ENCODE peak calls at places on chromosome 1, in nine cellular contexts. K is pancreas, J is NT2/D1, T is GM23338, B is thoracic aorta, S is retinal pigment epithelial cell, N is uterus, P is aorta, Y is fibroblast of mammary gland. C is an unnamed sample.

GRCh38 chr1:1101503-1101902 is 14.4 kb downstream of the C1orf159 start:
- DNase-seq in B (no peak), T (no peak), K (no peak), Y (no peak), J (no peak), N (no peak), S (no peak), P (no peak), C (no peak)

GRCh38 chr1:92797297-92797696 is 12.4 kb upstream of the EVI5 start:
- DNase-seq in Y (peak; percentile 17), T (no peak), B (no peak), J (no peak), N (no peak), S (no peak), K (no peak), P (no peak), C (no peak)

GRCh38 chr1:209564904-209565303 is 18.6 kb upstream of the CAMK1G start:
- DNase-seq in J (no peak), Y (no peak), T (no peak), S (no peak), B (no peak), K (no peak), N (no peak), P (no peak), C (no peak)

GRCh38 chr1:53127546-53127945 is 14.9 kb downstream of the SLC1A7 start:
- DNase-seq in B (no peak), P (peak; percentile 55), N (no peak), J (no peak), Y (peak; percentile 27), T (no peak), K (no peak), S (no peak), C (no peak)

GRCh38 chr1:218462591-218462990 is 117.5 kb downstream of the TGFB2 start:
- DNase-seq in J (no peak), N (no peak), S (peak; percentile 75), B (no peak), P (no peak), K (no peak), Y (no peak), T (no peak), C (no peak)

GRCh38 chr1:47941609-47942237 is 55.5 kb downstream of the TRABD2B start:
- DNase-seq in P (no peak), B (no peak), S (no peak), J (no peak), Y (peak; percentile 52), T (no peak), N (no peak), K (no peak), C (no peak)

GRCh38 chr1:41286992-41287391 is 44.9 kb upstream of the SCMH1 start:
- DNase-seq in Y (no peak), N (no peak), P (no peak), B (no peak), K (no peak), S (no peak), J (no peak), T (no peak), C (peak; percentile 3)

GRCh38 chr1:231026576-231026975 is 13.5 kb downstream of the FAM89A start:
- DNase-seq in J (no peak), Y (no peak), K (no peak), T (no peak), N (no peak), S (no peak), P (no peak), B (no peak), C (no peak)

GRCh38 chr1:145985129-145985501 is 11.3 kb downstream of the TXNIP start:
- DNase-seq in T (no peak), K (peak; percentile 33), B (no peak), J (no peak), S (no peak), N (peak; percentile 27), P (no peak), Y (no peak), C (no peak)
- H3K4me3 ChIP-seq in T (no peak overlapping the region), K (no peak overlapping the region), B (peak overlapping the region; percentile 10), J (no peak overlapping the region), S (no peak overlapping the region), N (no peak overlapping the region), P (no peak overlapping the region), Y (no peak overlapping the region), C (no peak overlapping the region)

DNA sequence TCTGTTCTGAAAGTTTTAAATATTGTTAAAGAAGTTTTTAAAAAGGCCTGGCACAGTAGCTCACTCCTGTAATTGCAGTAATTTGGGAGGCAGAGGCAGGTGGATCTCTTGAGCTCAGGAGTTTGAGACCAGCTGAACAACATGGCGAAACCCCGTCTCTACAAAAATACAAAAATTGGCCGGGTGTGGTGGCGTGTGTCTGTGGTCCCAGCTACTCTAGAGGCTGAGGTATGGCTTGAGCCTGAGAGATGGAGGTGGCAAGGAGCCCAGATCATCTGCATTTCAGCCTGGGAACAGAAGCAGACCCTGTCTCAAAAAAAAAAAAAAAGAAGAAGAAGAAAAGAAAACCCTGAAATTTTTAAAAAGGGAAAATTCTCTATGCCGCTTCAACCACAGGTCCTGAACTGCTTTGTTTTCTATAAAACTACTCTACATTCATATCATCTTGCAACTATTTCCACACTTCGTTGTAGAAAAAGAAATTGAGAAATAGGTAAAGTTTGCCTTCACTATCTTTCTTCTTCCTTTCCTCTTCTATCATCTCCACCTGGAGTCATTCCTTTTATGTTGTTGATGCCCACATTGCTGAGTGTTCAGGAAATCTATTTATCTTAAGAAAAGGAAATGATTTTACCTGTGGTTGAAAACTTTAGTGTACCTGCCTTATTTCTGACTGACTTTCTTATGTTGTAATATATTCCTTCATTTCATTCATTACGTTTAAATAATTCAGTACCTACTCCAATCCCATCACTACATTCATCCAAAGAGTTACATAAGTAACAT is 1.7 kb downstream of the ATP6V1G3 start:
- DNase-seq in J (no peak), P (no peak), K (no peak), B (no peak), T (no peak), N (no peak), S (no peak), Y (no peak), C (no peak)
- H3K4me3 ChIP-seq in J (no peak overlapping the region), P (no peak overlapping the region), K (no peak overlapping the region), B (no peak overlapping the region), T (no peak overlapping the region), N (no peak overlapping the region), S (no peak overlapping the region), Y (no peak overlapping the region), C (no peak overlapping the region)

DNA sequence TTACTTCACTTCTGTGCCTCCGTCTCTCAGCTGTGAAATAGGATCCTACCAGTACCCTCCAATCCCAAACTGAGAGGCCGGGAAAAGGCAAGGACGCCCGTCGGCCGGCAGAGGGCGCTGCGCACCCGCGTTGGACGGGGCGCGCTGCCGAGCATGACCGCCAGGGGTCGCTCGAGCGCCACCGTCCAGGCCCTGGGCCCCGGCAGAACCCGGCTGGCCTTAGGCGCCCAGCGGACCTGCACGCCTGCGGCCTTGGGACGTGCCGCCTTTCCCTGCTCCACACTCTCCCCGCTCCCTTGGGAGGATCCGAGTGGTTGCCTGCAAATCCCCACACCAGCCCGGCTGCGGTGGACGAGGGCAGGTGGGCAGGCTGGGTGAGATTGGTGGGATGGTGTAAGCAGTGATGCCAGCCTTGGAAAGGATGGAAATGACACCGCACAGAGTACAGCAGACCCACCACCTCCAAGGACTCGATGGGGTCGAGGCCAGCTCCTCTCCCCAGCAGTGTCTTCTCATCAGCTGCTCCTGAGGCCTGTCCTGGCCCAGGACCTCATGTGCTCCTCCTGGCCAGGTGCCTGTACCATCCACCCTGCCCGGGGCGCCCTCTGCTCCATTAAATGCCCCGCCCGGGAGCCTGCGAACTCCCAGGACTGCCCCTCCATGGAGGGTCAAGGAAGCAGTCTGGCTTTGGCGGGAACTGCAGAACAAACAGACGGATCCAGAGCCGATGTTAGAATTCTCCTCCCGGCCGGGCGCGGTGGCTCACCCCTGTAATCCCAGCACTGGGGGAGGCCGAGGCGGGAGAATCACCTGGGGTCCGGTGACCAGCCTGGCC is 47.4 kb upstream of the LBR start:
- DNase-seq in T (peak; percentile 79), K (peak; percentile 40), Y (peak; percentile 63), N (peak; percentile 80), B (no peak), P (peak; percentile 89), J (peak; percentile 68), S (no peak), C (peak; percentile 67)
- H3K4me3 ChIP-seq in T (no peak overlapping the region), K (no peak overlapping the region), Y (no peak overlapping the region), N (no peak overlapping the region), B (peak overlapping the region; percentile 37), P (no peak overlapping the region), J (no peak overlapping the region), S (no peak overlapping the region), C (peak overlapping the region; percentile 14)

GRCh38 chr1:198234511-198235251 is 77.9 kb downstream of the NEK7 start:
- DNase-seq in P (no peak), S (no peak), K (no peak), Y (peak; percentile 56), B (no peak), J (no peak), T (no peak), N (no peak), C (peak; percentile 63)
- H3K4me3 ChIP-seq in P (no peak overlapping the region), S (peak overlapping the region; percentile 27), K (no peak overlapping the region), Y (peak overlapping the region; percentile 34), B (peak overlapping the region; percentile 45), J (no peak overlapping the region), T (no peak overlapping the region), N (no peak overlapping the region), C (peak overlapping the region; percentile 23)

GRCh38 chr1:10667815-10668214 is 128.6 kb downstream of the CASZ1 start:
- DNase-seq in J (no peak), T (peak; percentile 48), B (no peak), Y (no peak), P (no peak), K (no peak), N (no peak), S (no peak), C (no peak)
- H3K4me3 ChIP-seq in J (no peak overlapping the region), T (no peak overlapping the region), B (peak overlapping the region; percentile 14), Y (no peak overlapping the region), P (no peak overlapping the region), K (no peak overlapping the region), N (no peak overlapping the region), S (no peak overlapping the region), C (no peak overlapping the region)

DNA sequence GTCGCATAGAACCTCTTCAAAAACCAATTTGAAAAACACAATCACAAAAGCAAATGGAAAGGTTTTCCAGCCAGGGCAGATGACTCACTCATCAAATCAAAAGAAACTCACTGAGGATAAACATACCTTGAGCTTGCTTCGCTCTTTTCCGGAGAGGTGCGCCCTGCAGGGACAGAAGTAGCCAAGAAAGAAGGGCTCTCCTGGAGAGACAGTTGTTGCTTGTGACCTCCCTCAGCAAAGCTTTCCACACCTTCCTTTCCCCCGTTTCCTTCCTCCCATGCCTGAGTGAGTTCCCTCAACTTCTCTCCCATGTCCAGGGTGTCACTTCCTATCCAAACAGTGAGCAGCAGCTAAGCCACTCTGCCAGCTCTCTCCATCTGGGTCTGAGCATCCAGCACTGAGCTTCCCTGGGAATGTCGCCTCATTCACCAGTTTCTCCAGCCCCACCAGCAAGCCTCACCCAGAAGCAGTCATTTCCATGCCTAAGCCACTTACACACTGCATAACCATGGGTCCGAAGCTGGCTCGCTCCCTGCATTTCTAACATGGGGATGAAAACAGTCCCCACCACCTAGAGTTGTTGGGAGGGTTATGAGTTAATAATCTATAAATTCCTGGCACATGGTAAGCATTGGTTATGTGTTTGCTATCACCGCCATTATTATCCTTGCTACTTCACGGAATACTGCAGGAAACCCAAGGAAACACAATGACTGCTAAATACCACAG is 75.0 kb downstream of the PTPN14 start:
- DNase-seq in B (no peak), N (no peak), S (no peak), J (no peak), Y (no peak), P (no peak), T (no peak), K (no peak), C (no peak)
- H3K4me3 ChIP-seq in B (no peak overlapping the region), N (no peak overlapping the region), S (no peak overlapping the region), J (no peak overlapping the region), Y (no peak overlapping the region), P (no peak overlapping the region), T (no peak overlapping the region), K (no peak overlapping the region), C (no peak overlapping the region)

C was measured in cardiac fibroblast.